ENCODE peak calls at places on chromosome 21, in nine cellular contexts. A is activated T-helper 1 cell treated with anti-CD3 and anti-CD28 coated beads, Interleukin-2, amount 50 U/mL, for 16 hours; P is T-cell; F is activated CD4-positive, alpha-beta T cell treated with anti-CD3 and anti-CD28 coated beads, Interleukin-2, amount 50 U/mL, for 1 hour; J is NCI-H345; G is cardiac muscle cell; I is EL; L is activated gamma-delta T cell treated with anti-CD3 and anti-CD28 coated beads, Interleukin-2, amount 50 U/mL, for 16 hours; M is lower leg skin. D is an unnamed sample.

GRCh38 chr21:34807146-34807880 is 138.5 kb downstream of the CLIC6 start:
- DNase-seq in A (no peak), P (peak), F (peak), J (no peak), G (peak), I (peak), L (peak), M (peak), D (no peak)

GRCh38 chr21:32733356-32733755 is 5.5 kb upstream of the SYNJ1 start:
- DNase-seq in A (no peak), P (no peak), F (no peak), J (no peak), G (no peak), I (no peak), L (no peak), M (no peak), D (no peak)

GRCh38 chr21:45410865-45411809 is 6.2 kb downstream of the COL18A1 start:
- DNase-seq in A (no peak), P (no peak), F (no peak), J (no peak), G (peak), I (no peak), L (no peak), M (no peak), D (no peak)

GRCh38 chr21:25568230-25568629 is 39.1 kb downstream of the MRPL39 start:
- DNase-seq in A (no peak), P (no peak), F (no peak), J (no peak), G (peak), I (no peak), L (no peak), M (no peak), D (no peak)

GRCh38 chr21:35426484-35426883 is 377.4 kb upstream of the RUNX1 start:
- DNase-seq in A (no peak), P (no peak), F (no peak), J (no peak), G (no peak), I (no peak), L (no peak), M (no peak), D (no peak)

GRCh38 chr21:29367335-29367734 is 68.6 kb downstream of the BACH1 start:
- DNase-seq in A (no peak), P (no peak), F (no peak), J (no peak), G (no peak), I (no peak), L (no peak), M (no peak), D (no peak)

GRCh38 chr21:44952929-44953627 is 13.2 kb downstream of the SLX9 start:
- DNase-seq in A (no peak), P (no peak), F (no peak), J (no peak), G (no peak), I (no peak), L (no peak), M (no peak), D (no peak)

GRCh38 chr21:41766883-41767605 is at the start of gene RIPK4:
- DNase-seq in A (peak), P (peak), F (peak), J (peak), G (no peak), I (peak), L (peak), M (peak), D (peak)

GRCh38 chr21:19440792-19441494 is 1037.4 kb upstream of the TMPRSS15 start:
- DNase-seq in A (no peak), P (no peak), F (no peak), J (peak), G (no peak), I (no peak), L (no peak), M (no peak), D (no peak)

GRCh38 chr21:43269461-43269860 is 100.7 kb downstream of the CRYAA start:
- DNase-seq in A (no peak), P (peak), F (peak), J (no peak), G (no peak), I (no peak), L (no peak), M (no peak), D (peak)

GRCh38 chr21:35332841-35333426 is 283.8 kb upstream of the RUNX1 start:
- DNase-seq in A (no peak), P (no peak), F (no peak), J (no peak), G (no peak), I (no peak), L (no peak), M (no peak), D (no peak)

GRCh38 chr21:42674351-42674940 is 21.0 kb downstream of the PDE9A start:
- DNase-seq in A (no peak), P (no peak), F (no peak), J (peak), G (peak), I (no peak), L (no peak), M (no peak), D (no peak)